ENCODE peak calls at places on chromosomes 4 and X, in four cellular contexts. C is breast epithelium, I is stomach, P is endothelial cell of umbilical vein. F is an unnamed sample.

GRCh38 chrX:118528089-118528753 is 32.6 kb downstream of the DOCK11 start:
- DNase-seq in I (no peak), C (no peak), P (no peak), F (no peak)

GRCh38 chr4:98374643-98375042 is 113.5 kb downstream of the RAP1GDS1 start:
- DNase-seq in P (no peak), C (no peak), I (no peak), F (no peak)

GRCh38 chrX:43655151-43655676 is 885 bp upstream of the MAOA start:
- DNase-seq in C (peak; percentile 20), P (peak; percentile 36), I (peak; percentile 50), F (peak; percentile 78)

GRCh38 chrX:102129473-102129872 is 4.0 kb downstream of the TCEAL2 start:
- DNase-seq in C (no peak), P (peak; percentile 14), I (no peak), F (no peak)

GRCh38 chrX:40108959-40109287 is 11.2 kb upstream of the BCOR start:
- DNase-seq in C (no peak), I (peak; percentile 82), P (peak; percentile 73), F (peak; percentile 86)

GRCh38 chr4:169124661-169125060 is 114.6 kb upstream of the CBR4 start:
- DNase-seq in I (no peak), C (peak; percentile 40), P (no peak), F (no peak)

GRCh38 chr4:69858683-69859082 is 1.3 kb downstream of the SULT1E1 start:
- DNase-seq in I (no peak), P (peak; percentile 77), C (no peak), F (no peak)

GRCh38 chr4:7058792-7059191 is 9.1 kb downstream of the GRPEL1 start:
- DNase-seq in P (no peak), C (no peak), I (no peak), F (no peak)

GRCh38 chr4:110589297-110589696 is 33.6 kb downstream of the PITX2 start:
- DNase-seq in I (no peak), P (peak; percentile 16), C (no peak), F (no peak)

GRCh38 chr4:48109413-48110263 is 24.4 kb downstream of the TXK start:
- DNase-seq in I (no peak), C (no peak), P (peak; percentile 66), F (no peak)

GRCh38 chr4:104417483-104417882 is 77.2 kb downstream of the CXXC4 start:
- DNase-seq in C (no peak), I (no peak), P (no peak), F (no peak)

GRCh38 chrX:10172867-10173266 is 16.1 kb downstream of the CLCN4 start:
- DNase-seq in P (no peak), C (no peak), I (no peak), F (no peak)

GRCh38 chrX:630007-630921 is at the start of gene SHOX:
- DNase-seq in C (no peak), P (no peak), I (no peak), F (peak; percentile 70)

GRCh38 chrX:37378399-37378798 is 29.2 kb downstream of the PRRG1 start:
- DNase-seq in I (no peak), P (peak; percentile 64), C (no peak), F (no peak)

GRCh38 chrX:11543249-11543648 is 122.5 kb downstream of the ARHGAP6 start:
- DNase-seq in I (no peak), P (no peak), C (no peak), F (no peak)

GRCh38 chr4:103397527-103397926 is 199.4 kb upstream of the CENPE start:
- DNase-seq in I (no peak), P (no peak), C (no peak), F (no peak)

GRCh38 chrX:153696100-153696499 is 8.4 kb downstream of the SLC6A8 start:
- DNase-seq in P (no peak), C (no peak), I (no peak), F (no peak)

GRCh38 chrX:30141966-30142365 is 73.4 kb upstream of the MAGEB2 start:
- DNase-seq in P (peak; percentile 35), I (no peak), C (no peak), F (no peak)

GRCh38 chrX:134172588-134173259 is 64.3 kb upstream of the CCDC160 start:
- DNase-seq in I (peak; percentile 27), P (peak; percentile 10), C (no peak), F (no peak)

GRCh38 chr4:11336435-11336834 is 92.3 kb downstream of the HS3ST1 start:
- DNase-seq in I (no peak), C (no peak), P (no peak), F (no peak)

GRCh38 chr4:122687450-122688121 is 44.9 kb upstream of the BBS12 start:
- DNase-seq in C (no peak), I (no peak), P (no peak), F (no peak)

GRCh38 chrX:40392599-40392998 is 188.2 kb upstream of the ATP6AP2 start:
- DNase-seq in P (no peak), I (no peak), C (no peak), F (no peak)

GRCh38 chr4:22695917-22696316 is 3.2 kb downstream of the GBA3 start:
- DNase-seq in P (no peak), I (no peak), C (no peak), F (no peak)

GRCh38 chrX:63932006-63932405 is 147.0 kb upstream of the ARHGEF9 start:
- DNase-seq in P (no peak), I (no peak), C (no peak), F (no peak)

GRCh38 chr4:41432889-41433288 is 105.1 kb upstream of the LIMCH1 start:
- DNase-seq in I (no peak), C (no peak), P (peak; percentile 42), F (no peak)

GRCh38 chr4:185134176-185134869 is 8.7 kb upstream of the SLC25A4 start:
- DNase-seq in I (no peak), P (peak; percentile 56), C (no peak), F (no peak)

GRCh38 chr4:183380901-183381300 is 58.7 kb upstream of the CLDN24 start:
- DNase-seq in C (no peak), P (no peak), I (no peak), F (peak; percentile 4)

GRCh38 chr4:8035371-8035780 is 95.7 kb upstream of the AFAP1 start:
- DNase-seq in I (no peak), P (peak; percentile 49), C (peak; percentile 20), F (no peak)

GRCh38 chr4:49058306-49058705 is 72.2 kb downstream of the CWH43 start:
- DNase-seq in I (no peak), C (no peak), P (no peak), F (no peak)

GRCh38 chr4:142683997-142684396 is 162.1 kb downstream of the INPP4B start:
- DNase-seq in C (no peak), P (no peak), I (no peak), F (no peak)

GRCh38 chr4:3784469-3785291 is 18.5 kb downstream of the ADRA2C start:
- DNase-seq in P (no peak), I (no peak), C (no peak), F (no peak)

GRCh38 chr4:41360214-41360910 is 103.6 kb downstream of the UCHL1 start:
- DNase-seq in C (peak; percentile 30), I (peak; percentile 76), P (peak; percentile 70), F (peak; percentile 76)

GRCh38 chr4:88549815-88550214 is 26.2 kb upstream of the PYURF start:
- DNase-seq in I (no peak), C (no peak), P (no peak), F (no peak)

GRCh38 chr4:5199912-5200311 is 148.6 kb downstream of the STK32B start:
- DNase-seq in P (no peak), C (no peak), I (no peak), F (no peak)

GRCh38 chr4:108427946-108428345 is 192.4 kb upstream of the RPL34 start:
- DNase-seq in P (no peak), I (no peak), C (no peak), F (no peak)

GRCh38 chr4:57039345-57039744 is 60.6 kb downstream of the POLR2B start:
- DNase-seq in C (no peak), I (no peak), P (no peak), F (no peak)

GRCh38 chr4:57043304-57044251 is 64.9 kb downstream of the POLR2B start:
- DNase-seq in I (no peak), C (peak; percentile 18), P (peak; percentile 82), F (no peak)

GRCh38 chr4:57034571-57034970 is 55.9 kb downstream of the POLR2B start:
- DNase-seq in C (no peak), P (no peak), I (no peak), F (no peak)

GRCh38 chr4:57040510-57040909 is 61.8 kb downstream of the POLR2B start:
- DNase-seq in C (no peak), P (no peak), I (no peak), F (no peak)

DNA sequence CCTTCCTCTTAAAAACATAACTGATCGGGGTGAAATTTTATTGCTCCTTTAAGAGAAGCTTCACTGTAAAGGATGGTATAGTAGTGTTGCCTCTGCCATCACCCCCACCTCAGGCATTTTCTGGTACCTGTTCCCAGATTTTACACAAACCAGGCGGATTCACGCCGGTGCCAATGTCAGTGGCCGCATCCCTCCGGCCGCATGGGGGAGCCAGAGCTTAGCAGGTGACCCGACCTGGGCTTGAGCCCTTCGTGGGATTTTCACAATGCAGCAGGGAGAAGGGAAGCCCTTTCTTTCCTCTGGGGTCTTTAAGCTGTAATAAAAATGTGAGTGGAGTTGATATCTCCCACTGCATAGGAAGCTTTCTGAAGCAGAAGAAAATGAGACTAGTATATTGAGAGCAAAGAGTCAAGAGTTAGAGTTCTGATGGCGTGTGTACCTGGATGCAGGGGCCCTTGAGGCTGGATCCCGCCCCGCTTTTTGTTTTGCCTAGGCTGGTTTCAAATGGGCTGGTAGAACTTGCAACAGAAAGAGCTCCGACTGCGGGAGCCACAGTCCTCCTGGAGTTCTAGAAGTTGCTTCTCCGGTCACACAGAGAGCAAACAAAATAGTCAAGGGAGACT is 59.4 kb downstream of the POLR2B start:
- DNase-seq in C (peak; percentile 41), I (peak; percentile 67), P (peak; percentile 59), F (no peak)
- H3K27ac ChIP-seq in C (no peak overlapping the region), I (no peak overlapping the region), P (no peak overlapping the region), F (no peak overlapping the region)

DNA sequence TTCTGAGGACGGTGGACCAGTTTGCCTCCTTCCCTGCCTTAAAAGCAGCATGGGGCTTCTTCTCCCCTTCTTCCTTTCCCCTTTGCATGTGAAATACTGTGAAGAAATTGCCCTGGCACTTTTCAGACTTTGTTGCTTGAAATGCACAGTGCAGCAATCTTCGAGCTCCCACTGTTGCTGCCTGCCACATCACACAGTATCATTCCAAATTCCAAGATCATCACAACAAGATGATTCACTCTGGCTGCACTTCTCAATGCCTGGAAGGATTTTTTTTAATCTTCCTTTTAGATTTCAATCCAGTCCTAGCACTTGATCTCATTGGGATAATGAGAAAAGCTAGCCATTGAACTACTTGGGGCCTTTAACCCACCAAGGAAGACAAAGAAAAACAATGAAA is 255.3 kb downstream of the RAPGEF2 start:
- DNase-seq in P (peak; percentile 25), C (no peak), I (no peak), F (no peak)
- H3K4me1 ChIP-seq in P (peaks cover 7% of the 10 kb centered on the region), C (no peaks in the 10 kb centered on the region), I (peaks cover 13% of the 10 kb centered on the region), F (peaks cover 14% of the 10 kb centered on the region)

GRCh38 chr4:171202908-171203307 is 610.3 kb upstream of the GALNTL6 start:
- DNase-seq in I (no peak), P (no peak), C (no peak), F (no peak)
- TF ChIP-seq POLR2AphosphoS5 in I (no peak), P (no peak), C (no peak), F (no peak)

GRCh38 chr4:87121332-87122065 is 98.9 kb downstream of the KLHL8 start:
- DNase-seq in P (no peak), C (peak; percentile 64), I (no peak), F (no peak)
- H3K27ac ChIP-seq in P (no peak overlapping the region), C (peak overlapping the region; percentile 76), I (no peak overlapping the region), F (peak overlapping the region; percentile 90)

F was measured in suprapubic skin.